ENCODE peak calls at places on chromosome 21, in seven cellular contexts. J is A549; I is activated CD8-positive, alpha-beta memory T cell treated with anti-CD3 and anti-CD28 coated beads, Interleukin-2, amount 50 U/mL, for 4 hours; A is testis; Q is astrocyte; P is ovary; S is activated CD8-positive, alpha-beta T cell treated with anti-CD3 and anti-CD28 coated beads, Interleukin-2, amount 10 ng/mL, durations not matched to agents 7 days and 5 days. Y is an unnamed sample.

GRCh38 chr21:31750843-31751242 is 18.9 kb upstream of the SCAF4 start:
- DNase-seq in J (peak), I (no peak), A (no peak), Q (peak), P (no peak), S (no peak), Y (no peak)

GRCh38 chr21:36709030-36709867 is 10.3 kb downstream of the SIM2 start:
- DNase-seq in J (no peak), I (no peak), A (no peak), Q (no peak), P (no peak), S (no peak), Y (no peak)

GRCh38 chr21:36454706-36455105 is 25.2 kb downstream of the CLDN14 start:
- DNase-seq in J (no peak), I (no peak), A (no peak), Q (no peak), P (no peak), S (no peak), Y (no peak)

GRCh38 chr21:18987515-18988026 is 584.0 kb upstream of the TMPRSS15 start:
- DNase-seq in J (no peak), I (no peak), A (peak), Q (no peak), P (no peak), S (no peak), Y (no peak)

GRCh38 chr21:25176637-25177412 is 430.5 kb downstream of the MRPL39 start:
- DNase-seq in J (no peak), I (no peak), A (no peak), Q (peak), P (no peak), S (no peak), Y (no peak)

GRCh38 chr21:28487455-28488070 is 505.1 kb downstream of the LTN1 start:
- DNase-seq in J (no peak), I (no peak), A (no peak), Q (no peak), P (no peak), S (no peak), Y (peak)

GRCh38 chr21:15741510-15741909 is 11.7 kb downstream of the USP25 start:
- DNase-seq in J (no peak), I (no peak), A (no peak), Q (peak), P (no peak), S (no peak), Y (peak)

GRCh38 chr21:41100826-41101550 is 67.0 kb upstream of the BACE2 start:
- DNase-seq in J (no peak), I (no peak), A (no peak), Q (no peak), P (no peak), S (no peak), Y (no peak)

GRCh38 chr21:44869860-44870747 is 3.4 kb downstream of the PTTG1IP start:
- DNase-seq in J (peak), I (no peak), A (peak), Q (peak), P (peak), S (no peak), Y (peak)

GRCh38 chr21:25895565-25896205 is 160.9 kb downstream of the GABPA start:
- DNase-seq in J (no peak), I (no peak), A (no peak), Q (no peak), P (peak), S (peak), Y (peak)

GRCh38 chr21:36976882-36977651 is 10.6 kb upstream of the HLCS start:
- DNase-seq in J (peak), I (peak), A (peak), Q (peak), P (peak), S (peak), Y (peak)

GRCh38 chr21:45957986-45958610 is 23.5 kb upstream of the COL6A1 start:
- DNase-seq in J (no peak), I (no peak), A (no peak), Q (no peak), P (peak), S (no peak), Y (peak)

GRCh38 chr21:45954271-45954670 is 27.3 kb upstream of the COL6A1 start:
- DNase-seq in J (no peak), I (no peak), A (no peak), Q (no peak), P (peak), S (no peak), Y (peak)

GRCh38 chr21:44873356-44874239 is at the start of gene PTTG1IP:
- DNase-seq in J (peak), I (peak), A (peak), Q (peak), P (peak), S (peak), Y (peak)

GRCh38 chr21:42219606-42220137 is 732 bp downstream of the ABCG1 start:
- DNase-seq in J (no peak), I (no peak), A (peak), Q (no peak), P (no peak), S (no peak), Y (no peak)

GRCh38 chr21:38661296-38662223 is 144.2 kb upstream of the ETS2 start:
- DNase-seq in J (peak), I (no peak), A (no peak), Q (peak), P (peak), S (no peak), Y (peak)

GRCh38 chr21:42468511-42469131 is 27.4 kb downstream of the RSPH1 start:
- DNase-seq in J (no peak), I (no peak), A (no peak), Q (peak), P (no peak), S (no peak), Y (no peak)

Y was measured in EL.